ENCODE peak calls at places on chromosome 22, in five cellular contexts. X, S, U, R and J are unnamed samples.
A peak's percentile ranks its signal among the peaks of the same experiment; 100 is the strongest.

GRCh38 chr22:20312396-20313191 is 7.3 kb downstream of the DGCR6L start:
- DNase-seq in R (peak; percentile 35), X (peak; percentile 7), S (no peak), U (no peak), J (no peak)

GRCh38 chr22:22730655-22731373 is 86.4 kb downstream of the GGTLC2 start:
- DNase-seq in X (no peak), U (no peak), R (no peak), S (no peak), J (no peak)

GRCh38 chr22:48045369-48045768 is 1282.9 kb downstream of the TBC1D22A start:
- DNase-seq in X (no peak), R (no peak), S (no peak), U (no peak), J (no peak)

GRCh38 chr22:50308986-50309600 is 1.6 kb upstream of the PLXNB2 start:
- DNase-seq in X (no peak), S (no peak), R (no peak), U (no peak), J (no peak)

GRCh38 chr22:21688706-21689381 is 23.0 kb downstream of the PPIL2 start:
- DNase-seq in R (no peak), X (no peak), U (no peak), S (no peak), J (no peak)

GRCh38 chr22:19105867-19106802 is 16.1 kb downstream of the DGCR2 start:
- DNase-seq in X (no peak), U (no peak), R (no peak), S (peak; percentile 18), J (peak; percentile 59)

GRCh38 chr22:23325183-23325582 is 144.9 kb downstream of the BCR start:
- DNase-seq in S (no peak), U (no peak), R (no peak), X (no peak), J (no peak)

GRCh38 chr22:22591348-22592299 is 32.6 kb upstream of the PRAME start:
- DNase-seq in U (no peak), X (no peak), S (no peak), R (no peak), J (no peak)

GRCh38 chr22:50259302-50259701 is 2.2 kb downstream of the MAPK12 start:
- DNase-seq in R (no peak), X (no peak), S (no peak), U (no peak), J (no peak)

GRCh38 chr22:38866024-38866398 is 6.0 kb downstream of the CBX6 start:
- DNase-seq in S (no peak), R (no peak), U (no peak), X (no peak), J (no peak)

GRCh38 chr22:20400606-20401375 is 6.8 kb downstream of the ZNF74 start:
- DNase-seq in X (no peak), R (no peak), S (no peak), U (no peak), J (no peak)

GRCh38 chr22:37913233-37913721 is 7.2 kb downstream of the MICALL1 start:
- DNase-seq in S (no peak), U (no peak), R (no peak), X (no peak), J (no peak)

GRCh38 chr22:27195104-27195503 is 537.7 kb downstream of the MIAT start:
- DNase-seq in S (no peak), U (no peak), R (no peak), X (no peak), J (no peak)

GRCh38 chr22:37551981-37552380 is 8.3 kb upstream of the CDC42EP1 start:
- DNase-seq in R (no peak), X (no peak), U (no peak), S (no peak), J (no peak)

GRCh38 chr22:49586244-49586748 is 241.4 kb downstream of the BRD1 start:
- DNase-seq in X (no peak), S (no peak), R (no peak), U (no peak), J (no peak)

GRCh38 chr22:37716708-37717107 is 19.9 kb downstream of the TRIOBP start:
- DNase-seq in U (no peak), R (no peak), S (no peak), X (no peak), J (no peak)

GRCh38 chr22:49587421-49587820 is 240.3 kb downstream of the BRD1 start:
- DNase-seq in S (no peak), X (no peak), U (no peak), R (no peak), J (no peak)

GRCh38 chr22:19919701-19920363 is 21.7 kb upstream of the COMT start:
- DNase-seq in S (no peak), U (no peak), X (no peak), R (no peak), J (no peak)

GRCh38 chr22:48276933-48277867 is 1514.8 kb downstream of the TBC1D22A start:
- DNase-seq in X (no peak), U (no peak), S (no peak), R (no peak), J (no peak)

GRCh38 chr22:50498322-50498861 is 9.1 kb downstream of the LMF2 start:
- DNase-seq in S (peak; percentile 65), U (peak; percentile 54), X (no peak), R (peak; percentile 87), J (peak; percentile 85)

GRCh38 chr22:21055880-21056319 is 10.2 kb downstream of the LRRC74B start:
- DNase-seq in R (peak; percentile 54), U (no peak), S (no peak), X (no peak), J (no peak)

GRCh38 chr22:20239063-20239950 is 28.8 kb downstream of the RTN4R start:
- DNase-seq in S (no peak), U (no peak), R (no peak), X (no peak), J (no peak)

GRCh38 chr22:37335819-37336199 is 53.5 kb downstream of the CYTH4 start:
- DNase-seq in R (no peak), X (no peak), S (no peak), U (no peak), J (no peak)

GRCh38 chr22:38452373-38453064 is 2.5 kb downstream of the KCNJ4 start:
- DNase-seq in U (no peak), R (no peak), S (no peak), X (no peak), J (no peak)

GRCh38 chr22:17167486-17167885 is 8.4 kb upstream of the HDHD5 start:
- DNase-seq in U (no peak), R (no peak), X (no peak), S (no peak), J (peak; percentile 41)

GRCh38 chr22:20751185-20751851 is 22.6 kb upstream of the SERPIND1 start:
- DNase-seq in X (no peak), S (no peak), R (peak; percentile 70), U (no peak), J (no peak)

GRCh38 chr22:17569971-17570511 is 6.7 kb downstream of the SLC25A18 start:
- DNase-seq in S (no peak), R (no peak), U (no peak), X (peak; percentile 37), J (no peak)

GRCh38 chr22:17598318-17598717 is 30.2 kb downstream of the ATP6V1E1 start:
- DNase-seq in X (no peak), U (no peak), S (no peak), R (no peak), J (no peak)

GRCh38 chr22:48357196-48357595 is 1470.5 kb downstream of the BRD1 start:
- DNase-seq in U (no peak), S (no peak), R (peak; percentile 69), X (no peak), J (no peak)

GRCh38 chr22:50508897-50509296 is 873 bp downstream of the NCAPH2 start:
- DNase-seq in U (no peak), X (no peak), S (no peak), R (no peak), J (no peak)

GRCh38 chr22:36541831-36542391 is 12.9 kb upstream of the EIF3D start:
- DNase-seq in U (no peak), R (no peak), X (no peak), S (peak; percentile 55), J (no peak)

GRCh38 chr22:49699928-49700498 is 127.7 kb downstream of the BRD1 start:
- DNase-seq in S (no peak), R (peak; percentile 26), X (no peak), U (no peak), J (no peak)

GRCh38 chr22:49613871-49614270 is 213.8 kb downstream of the BRD1 start:
- DNase-seq in U (no peak), R (no peak), X (no peak), S (no peak), J (no peak)

GRCh38 chr22:17579535-17579981 is 16.3 kb downstream of the SLC25A18 start:
- DNase-seq in U (no peak), X (no peak), S (no peak), R (no peak), J (no peak)

GRCh38 chr22:22681221-22681739 is 36.9 kb downstream of the GGTLC2 start:
- DNase-seq in U (no peak), S (no peak), X (no peak), R (no peak), J (no peak)

GRCh38 chr22:19962246-19962908 is 20.8 kb upstream of the TXNRD2 start:
- DNase-seq in X (peak; percentile 82), R (peak; percentile 86), U (no peak), S (peak; percentile 47), J (peak; percentile 93)

GRCh38 chr22:44245867-44246266 is 65.1 kb downstream of the PARVG start:
- DNase-seq in R (peak; percentile 38), U (no peak), X (peak; percentile 14), S (no peak), J (no peak)

GRCh38 chr22:43186272-43187170 is at the start of gene TTLL12:
- DNase-seq in R (no peak), S (peak; percentile 21), X (no peak), U (no peak), J (peak; percentile 64)
- TF ChIP-seq POLR2A in R (no peak), S (peak; percentile 70), X (no peak), U (peak; percentile 49), J (peak; percentile 21)

GRCh38 chr22:46293591-46294260 is 2.9 kb upstream of the GTSE1 start:
- DNase-seq in U (peak; percentile 52), R (no peak), S (no peak), X (no peak), J (no peak)
- TF ChIP-seq POLR2A in U (no peak), R (no peak), S (no peak), X (no peak), J (no peak)

GRCh38 chr22:47043835-47044721 is 281.6 kb downstream of the TBC1D22A start:
- DNase-seq in X (no peak), U (no peak), R (no peak), S (no peak), J (peak; percentile 64)
- TF ChIP-seq POLR2A in X (no peak), U (no peak), R (no peak), S (no peak), J (peak; percentile 37)

DNA sequence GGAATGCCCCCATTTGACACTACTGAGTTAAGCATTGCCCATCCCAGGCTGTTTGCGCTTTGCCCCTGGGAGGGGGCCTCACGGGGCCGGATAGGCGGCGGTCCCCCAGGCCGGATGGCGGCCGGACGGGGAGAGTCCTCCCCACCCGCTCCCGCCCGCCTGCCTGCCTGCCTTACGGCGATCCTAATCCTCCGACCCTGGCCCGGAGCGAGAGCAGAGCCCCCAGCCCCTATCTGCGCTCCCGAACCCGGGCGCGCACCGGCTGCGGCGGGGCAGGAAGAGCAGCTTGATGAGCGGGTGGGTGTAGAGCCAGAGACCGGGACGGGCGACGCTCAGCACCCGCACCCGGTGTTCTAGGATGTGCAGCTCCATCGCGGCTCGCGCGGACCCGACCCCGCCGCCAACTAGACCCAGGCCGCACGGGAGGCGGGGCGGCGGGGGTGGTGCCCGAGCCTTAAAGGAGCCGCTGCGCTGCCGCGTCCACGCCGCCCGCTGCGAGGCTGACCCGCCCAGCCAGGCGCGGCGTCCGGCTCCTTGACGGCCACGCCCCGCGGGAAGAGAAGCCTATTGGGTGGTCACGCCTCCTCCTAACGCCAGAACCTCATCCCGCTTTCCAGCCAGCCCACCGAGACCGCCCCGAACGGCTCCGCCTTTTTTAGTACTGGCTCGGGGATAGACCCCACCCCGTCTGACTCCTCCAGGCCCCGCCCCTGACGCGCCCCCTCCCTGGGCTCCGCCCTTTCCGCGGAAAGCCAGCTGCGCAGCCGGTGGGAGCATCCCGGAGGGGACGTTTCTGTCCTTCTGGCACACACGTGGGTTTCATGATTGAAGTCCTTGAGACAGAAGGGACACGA is at the start of gene CASTOR1:
- DNase-seq in U (peak; percentile 97), X (peak; percentile 98), R (peak; percentile 98), S (peak; percentile 96), J (peak; percentile 99)
- TF ChIP-seq POLR2A in U (peak; percentile 63), X (no peak), R (no peak), S (peak; percentile 36), J (peak; percentile 61)